ENCODE peak calls at places on chromosome 10, in ten cellular contexts. I is cardiac septum, K is AG10803, E is endothelial cell, O is activated T-cell treated with anti-CD3 and anti-CD28 coated beads for 24 hours, U is T-helper 2 cell, J is epithelial cell of esophagus, B is neuronal stem cell, Q is foreskin fibroblast, G is amniotic stem cell. R is an unnamed sample.

GRCh38 chr10:124737221-124737620 is 7.0 kb downstream of the FAM53B start:
- DNase-seq in B (no peak), J (no peak), I (no peak), Q (no peak), O (no peak), K (no peak), G (no peak), E (no peak), U (no peak), R (no peak)

GRCh38 chr10:101216207-101216607 is 13.1 kb downstream of the LBX1 start:
- DNase-seq in E (no peak), G (no peak), O (no peak), U (no peak), J (no peak), K (no peak), I (no peak), Q (no peak), B (no peak), R (peak)

GRCh38 chr10:118238573-118239240 is 103.4 kb downstream of the FAM204A start:
- DNase-seq in E (no peak), Q (peak), G (no peak), I (no peak), J (peak), O (no peak), B (no peak), U (no peak), K (peak), R (no peak)

GRCh38 chr10:14556285-14556956 is 218.3 kb downstream of the FAM107B start:
- DNase-seq in K (no peak), I (no peak), Q (no peak), G (no peak), U (no peak), O (no peak), E (no peak), B (no peak), J (no peak), R (no peak)

GRCh38 chr10:89959433-89960110 is 258.2 kb downstream of the KIF20B start:
- DNase-seq in B (no peak), O (no peak), Q (peak), J (no peak), I (no peak), E (no peak), U (no peak), G (no peak), K (no peak), R (no peak)

GRCh38 chr10:33174674-33175073 is 159.8 kb downstream of the NRP1 start:
- DNase-seq in K (no peak), E (no peak), B (no peak), O (no peak), I (no peak), U (no peak), Q (peak), G (no peak), J (no peak), R (no peak)

GRCh38 chr10:73439055-73439454 is 5.7 kb upstream of the MSS51 start:
- DNase-seq in I (no peak), U (no peak), K (peak), O (no peak), E (no peak), G (no peak), J (no peak), Q (peak), B (no peak), R (no peak)

GRCh38 chr10:58384095-58384494 is 1.1 kb upstream of the TFAM start:
- DNase-seq in G (no peak), B (no peak), U (no peak), I (no peak), J (no peak), K (no peak), Q (no peak), E (no peak), O (no peak), R (no peak)

GRCh38 chr10:1178506-1178905 is 122.3 kb downstream of the WDR37 start:
- DNase-seq in B (no peak), E (no peak), I (peak), J (no peak), O (no peak), K (no peak), U (no peak), G (no peak), Q (no peak), R (no peak)

GRCh38 chr10:78905940-78906308 is 162.8 kb upstream of the ZMIZ1 start:
- DNase-seq in G (no peak), U (no peak), B (no peak), I (peak), O (no peak), J (no peak), Q (no peak), E (no peak), K (no peak), R (peak)

GRCh38 chr10:119679480-119679829 is 28.3 kb downstream of the BAG3 start:
- DNase-seq in B (no peak), O (no peak), Q (no peak), K (no peak), G (no peak), U (no peak), I (no peak), J (no peak), E (no peak), R (no peak)

GRCh38 chr10:85666987-85667386 is 699.6 kb downstream of the GRID1 start:
- DNase-seq in O (no peak), J (no peak), B (no peak), U (no peak), E (no peak), I (no peak), G (no peak), Q (no peak), K (no peak), R (no peak)

GRCh38 chr10:106566871-106567270 is 597.6 kb downstream of the SORCS1 start:
- DNase-seq in U (no peak), G (no peak), E (no peak), O (no peak), I (no peak), J (no peak), Q (peak), B (no peak), K (peak), R (no peak)

GRCh38 chr10:110034596-110034995 is 26.8 kb downstream of the ADD3 start:
- DNase-seq in J (peak), O (no peak), E (no peak), I (no peak), K (no peak), Q (no peak), B (no peak), U (no peak), G (no peak), R (no peak)

GRCh38 chr10:84329094-84329611 is 764 bp downstream of the CCSER2 start:
- DNase-seq in E (peak), I (no peak), Q (peak), K (peak), B (peak), G (no peak), O (peak), U (no peak), J (peak), R (peak)

R was measured in nephron progenitor cell.